ENCODE peak calls at places on chromosomes 1 and 21, in ten cellular contexts. V is fibroblast of lung, X is left ventricle myocardium inferior, J is AG04450, Z is IMR-90, Y is colonic mucosa, W is coronary artery, C is K562, B is adipocyte, T is uterus. D is an unnamed sample.
A peak's percentile ranks its signal among the peaks of the same experiment; 100 is the strongest.

GRCh38 chr1:11417162-11417561 is 61.8 kb upstream of the DISP3 start:
- DNase-seq in X (no peak), W (no peak), T (no peak), C (no peak), J (no peak), Z (no peak), Y (no peak), B (no peak), V (no peak), D (no peak)

GRCh38 chr1:177181280-177181630 is 10.5 kb downstream of the BRINP2 start:
- DNase-seq in X (no peak), Y (no peak), Z (no peak), C (no peak), V (no peak), J (no peak), W (no peak), T (no peak), B (peak; percentile 1), D (no peak)

GRCh38 chr1:225427249-225428065 is at the start of gene LBR:
- DNase-seq in W (no peak), Z (peak; percentile 16), Y (peak; percentile 43), V (peak; percentile 42), X (peak; percentile 46), J (no peak), T (no peak), B (peak; percentile 76), C (peak; percentile 54), D (peak; percentile 43)

GRCh38 chr1:115282825-115283224 is 55.2 kb downstream of the NGF start:
- DNase-seq in X (peak; percentile 80), V (no peak), C (no peak), W (peak; percentile 89), T (peak; percentile 91), Z (no peak), B (no peak), Y (peak; percentile 28), J (no peak), D (no peak)

GRCh38 chr1:13766906-13767564 is 67.0 kb downstream of the PRDM2 start:
- DNase-seq in J (no peak), Y (no peak), B (peak; percentile 67), Z (peak; percentile 86), T (no peak), V (peak; percentile 77), X (no peak), W (no peak), C (no peak), D (no peak)

GRCh38 chr1:3746389-3746783 is 5.9 kb upstream of the CCDC27 start:
- DNase-seq in X (no peak), T (no peak), C (peak; percentile 44), B (no peak), V (peak; percentile 14), J (no peak), Z (no peak), W (no peak), Y (no peak), D (no peak)

GRCh38 chr21:38831526-38832467 is 26.1 kb downstream of the ETS2 start:
- DNase-seq in V (peak; percentile 94), X (peak; percentile 48), W (peak; percentile 86), B (peak; percentile 97), J (peak; percentile 95), Y (peak; percentile 77), T (peak; percentile 83), C (peak; percentile 79), Z (peak; percentile 98), D (peak; percentile 63)

GRCh38 chr1:72369358-72369757 is 87.0 kb upstream of the NEGR1 start:
- DNase-seq in Z (no peak), X (no peak), W (no peak), V (no peak), T (no peak), J (no peak), C (no peak), B (no peak), Y (no peak), D (no peak)

GRCh38 chr1:223556414-223557124 is 108.9 kb downstream of the CAPN8 start:
- DNase-seq in B (peak; percentile 4), X (no peak), T (no peak), C (peak; percentile 75), W (no peak), Z (peak; percentile 1), J (no peak), V (no peak), Y (peak; percentile 77), D (peak; percentile 69)

GRCh38 chr21:40128891-40129290 is 261.7 kb downstream of the PCP4 start:
- DNase-seq in V (no peak), Z (no peak), W (no peak), T (no peak), X (no peak), J (no peak), C (no peak), B (no peak), Y (no peak), D (no peak)

GRCh38 chr1:91751281-91751680 is 134.7 kb downstream of the TGFBR3 start:
- DNase-seq in W (no peak), C (no peak), J (no peak), X (peak; percentile 38), Y (no peak), Z (peak; percentile 51), B (peak; percentile 89), T (peak; percentile 45), V (peak; percentile 68), D (no peak)

GRCh38 chr21:37437376-37438080 is 71.0 kb downstream of the DYRK1A start:
- DNase-seq in Y (no peak), C (no peak), W (no peak), B (peak; percentile 39), T (no peak), Z (no peak), X (no peak), V (no peak), J (no peak), D (no peak)

GRCh38 chr1:61993331-61993961 is 201.2 kb upstream of the L1TD1 start:
- DNase-seq in Y (no peak), X (no peak), V (peak; percentile 23), Z (no peak), W (no peak), B (peak; percentile 61), T (no peak), J (no peak), C (no peak), D (no peak)
- H3K4me3 ChIP-seq in Y (no peak overlapping the region), X (no peak overlapping the region), V (no peak overlapping the region), Z (no peak overlapping the region), W (no peak overlapping the region), B (no peak overlapping the region), T (no peak overlapping the region), J (no peak overlapping the region), C (no peak overlapping the region), D (no peak overlapping the region)

GRCh38 chr1:246107516-246108277 is 399.4 kb downstream of the SMYD3 start:
- DNase-seq in Y (no peak), C (no peak), X (no peak), W (no peak), J (peak; percentile 16), V (peak; percentile 85), Z (peak; percentile 49), B (peak; percentile 17), T (no peak), D (no peak)

GRCh38 chr1:246108278-246108925 is 398.7 kb downstream of the SMYD3 start:
- DNase-seq in J (no peak), C (no peak), Z (no peak), B (no peak), T (no peak), V (no peak), X (no peak), W (no peak), Y (no peak), D (no peak)

GRCh38 chr1:246113555-246114095 is 393.5 kb downstream of the SMYD3 start:
- DNase-seq in V (no peak), Y (no peak), W (no peak), C (peak; percentile 82), T (no peak), B (no peak), X (no peak), J (no peak), Z (peak; percentile 16), D (no peak)

GRCh38 chr1:246111570-246111969 is 395.5 kb downstream of the SMYD3 start:
- DNase-seq in T (no peak), X (no peak), C (peak; percentile 73), B (no peak), W (no peak), Z (no peak), J (no peak), Y (no peak), V (no peak), D (no peak)

GRCh38 chr1:246110343-246111219 is 396.5 kb downstream of the SMYD3 start:
- DNase-seq in X (no peak), B (no peak), J (peak; percentile 10), Z (peak; percentile 78), Y (no peak), V (peak; percentile 63), T (no peak), C (peak; percentile 92), W (no peak), D (no peak)
- H3K4me3 ChIP-seq in X (no peak overlapping the region), B (no peak overlapping the region), J (no peak overlapping the region), Z (no peak overlapping the region), Y (no peak overlapping the region), V (no peak overlapping the region), T (no peak overlapping the region), C (no peak overlapping the region), W (no peak overlapping the region), D (no peak overlapping the region)

DNA sequence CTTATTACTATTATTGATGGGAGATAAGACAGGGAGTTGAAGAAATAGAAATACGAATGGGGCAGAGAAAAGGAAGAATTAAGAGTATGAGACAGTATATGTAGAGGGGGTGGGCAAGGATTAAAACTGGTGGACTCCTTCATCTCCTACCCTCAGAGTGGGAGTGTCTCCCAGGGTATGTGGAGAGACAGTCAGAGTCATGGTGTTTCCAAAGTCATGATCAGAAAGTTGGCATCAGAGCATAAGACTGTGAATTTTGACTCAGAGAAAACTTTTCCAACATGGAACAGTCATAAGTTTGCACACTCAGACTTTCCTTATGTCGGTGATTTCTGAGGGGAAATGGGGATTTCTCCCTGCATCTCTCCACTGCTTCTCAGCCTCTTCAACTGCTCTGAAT is 2.4 kb downstream of the CD84 start:
- DNase-seq in W (no peak), C (no peak), Y (no peak), J (no peak), V (no peak), T (no peak), B (no peak), Z (no peak), X (no peak), D (no peak)
- H3K4me3 ChIP-seq in W (no peak overlapping the region), C (no peak overlapping the region), Y (no peak overlapping the region), J (no peak overlapping the region), V (no peak overlapping the region), T (no peak overlapping the region), B (no peak overlapping the region), Z (no peak overlapping the region), X (no peak overlapping the region), D (no peak overlapping the region)

GRCh38 chr1:209156991-209157390 is 426.5 kb upstream of the CAMK1G start:
- DNase-seq in Y (no peak), C (no peak), T (no peak), V (no peak), Z (no peak), B (no peak), X (no peak), W (no peak), J (no peak), D (no peak)
- H3K4me3 ChIP-seq in Y (no peak overlapping the region), C (no peak overlapping the region), T (no peak overlapping the region), V (no peak overlapping the region), Z (no peak overlapping the region), B (no peak overlapping the region), X (no peak overlapping the region), W (no peak overlapping the region), J (no peak overlapping the region), D (no peak overlapping the region)

D was measured in Caco-2.